ENCODE peak calls at places on chromosomes 16 and 17, in four cellular contexts. Q is MM.1S, L is cardiac muscle cell, A is body of pancreas. Z is an unnamed sample.

GRCh38 chr16:66604376-66605176 is at the start of gene CMTM3:
- DNase-seq in Q (peak; percentile 29), L (peak; percentile 73), A (peak; percentile 48), Z (no peak)

GRCh38 chr17:75392559-75392958 is 12.9 kb downstream of the GRB2 start:
- DNase-seq in Q (no peak), L (no peak), A (no peak), Z (no peak)

GRCh38 chr17:82963104-82963950 is 116.1 kb upstream of the METRNL start:
- DNase-seq in Q (no peak), L (peak; percentile 86), A (peak; percentile 67), Z (peak; percentile 51)

GRCh38 chr16:65281636-65282035 is 159.8 kb upstream of the CDH11 start:
- DNase-seq in Q (no peak), L (no peak), A (no peak), Z (no peak)

GRCh38 chr16:47734987-47735594 is 274.0 kb downstream of the PHKB start:
- DNase-seq in Q (no peak), L (no peak), A (peak; percentile 89), Z (no peak)

GRCh38 chr17:74176546-74177001 is 26.9 kb upstream of the RPL38 start:
- DNase-seq in Q (peak; percentile 37), L (peak; percentile 75), A (peak; percentile 65), Z (no peak)

GRCh38 chr16:10622036-10622921 is 41.9 kb upstream of the EMP2 start:
- DNase-seq in Q (no peak), L (no peak), A (no peak), Z (no peak)

GRCh38 chr17:49574283-49574892 is 1.3 kb upstream of the NXPH3 start:
- DNase-seq in Q (no peak), L (no peak), A (no peak), Z (no peak)

GRCh38 chr16:30369091-30369937 is 980 bp downstream of the TBC1D10B start:
- DNase-seq in Q (peak; percentile 26), L (no peak), A (no peak), Z (no peak)

GRCh38 chr17:53721101-53721500 is 101.6 kb upstream of the KIF2B start:
- DNase-seq in Q (no peak), L (no peak), A (no peak), Z (no peak)

GRCh38 chr17:57823469-57824401 is 26.1 kb downstream of the MRPS23 start:
- DNase-seq in Q (no peak), L (peak; percentile 52), A (no peak), Z (no peak)

GRCh38 chr17:67059372-67059771 is 15.0 kb downstream of the CACNG1 start:
- DNase-seq in Q (no peak), L (peak; percentile 15), A (no peak), Z (no peak)

GRCh38 chr16:88566158-88566557 is 4.0 kb upstream of the ZC3H18 start:
- DNase-seq in Q (no peak), L (peak; percentile 33), A (no peak), Z (peak; percentile 31)

GRCh38 chr17:34319087-34319486 is at the start of gene CCL8:
- DNase-seq in Q (no peak), L (peak; percentile 36), A (no peak), Z (no peak)

GRCh38 chr17:48577330-48577945 is 712 bp downstream of the HOXB4 start:
- DNase-seq in Q (no peak), L (no peak), A (no peak), Z (no peak)

GRCh38 chr17:60095830-60096229 is 17.1 kb upstream of the HEATR6 start:
- DNase-seq in Q (no peak), L (no peak), A (no peak), Z (no peak)

GRCh38 chr17:40841246-40841645 is 18.8 kb upstream of the KRT10 start:
- DNase-seq in Q (no peak), L (no peak), A (no peak), Z (no peak)

GRCh38 chr17:18851206-18851605 is 6.7 kb upstream of the PRPSAP2 start:
- DNase-seq in Q (no peak), L (no peak), A (no peak), Z (no peak)

GRCh38 chr17:41563607-41564006 is 8.3 kb downstream of the KRT9 start:
- DNase-seq in Q (no peak), L (no peak), A (no peak), Z (no peak)

GRCh38 chr17:491086-492014 is 138.7 kb upstream of the RPH3AL start:
- DNase-seq in Q (no peak), L (peak; percentile 73), A (peak; percentile 67), Z (no peak)

GRCh38 chr17:2398655-2399571 is 1.9 kb downstream of the MNT start:
- DNase-seq in Q (peak; percentile 43), L (peak; percentile 81), A (peak; percentile 64), Z (no peak)

GRCh38 chr17:49610883-49611584 is 35.4 kb downstream of the NXPH3 start:
- DNase-seq in Q (no peak), L (no peak), A (peak; percentile 63), Z (no peak)

GRCh38 chr16:70660672-70661350 is 14.5 kb downstream of the IL34 start:
- DNase-seq in Q (no peak), L (no peak), A (no peak), Z (no peak)

GRCh38 chr17:5099271-5099670 is 12.4 kb downstream of the ZNF232 start:
- DNase-seq in Q (no peak), L (no peak), A (no peak), Z (no peak)

GRCh38 chr17:80798595-80799552 is 192.8 kb upstream of the CHMP6 start:
- DNase-seq in Q (no peak), L (no peak), A (no peak), Z (no peak)

GRCh38 chr16:89167425-89167941 is 4.1 kb upstream of the CDH15 start:
- DNase-seq in Q (peak; percentile 34), L (peak; percentile 83), A (peak; percentile 86), Z (peak; percentile 26)

GRCh38 chr16:6204941-6205340 is 1107.3 kb upstream of the EEF2KMT start:
- DNase-seq in Q (no peak), L (no peak), A (no peak), Z (no peak)

GRCh38 chr16:67084345-67085028 is 25.3 kb upstream of the PHAF1 start:
- DNase-seq in Q (peak; percentile 47), L (peak; percentile 46), A (no peak), Z (no peak)

GRCh38 chr16:89805136-89805905 is 11.1 kb downstream of the FANCA start:
- DNase-seq in Q (no peak), L (no peak), A (no peak), Z (no peak)

GRCh38 chr16:72324578-72324977 is 152.6 kb upstream of the PMFBP1 start:
- DNase-seq in Q (no peak), L (no peak), A (no peak), Z (no peak)

GRCh38 chr16:5851583-5851982 is 754.0 kb upstream of the EEF2KMT start:
- DNase-seq in Q (peak; percentile 97), L (no peak), A (no peak), Z (no peak)

GRCh38 chr17:67335245-67335835 is 31.0 kb downstream of the PSMD12 start:
- DNase-seq in Q (no peak), L (no peak), A (no peak), Z (no peak)

GRCh38 chr16:75804368-75804767 is 78.1 kb upstream of the CPHXL start:
- DNase-seq in Q (no peak), L (no peak), A (no peak), Z (no peak)

GRCh38 chr16:66996324-66996982 is 8.1 kb downstream of the CES4A start:
- DNase-seq in Q (no peak), L (peak; percentile 83), A (peak; percentile 92), Z (no peak)

GRCh38 chr17:68184816-68185436 is 62.9 kb upstream of the AMZ2 start:
- DNase-seq in Q (peak; percentile 47), L (no peak), A (no peak), Z (no peak)

GRCh38 chr16:26791166-26791565 is 275.6 kb upstream of the C16orf82 start:
- DNase-seq in Q (no peak), L (no peak), A (no peak), Z (no peak)

DNA sequence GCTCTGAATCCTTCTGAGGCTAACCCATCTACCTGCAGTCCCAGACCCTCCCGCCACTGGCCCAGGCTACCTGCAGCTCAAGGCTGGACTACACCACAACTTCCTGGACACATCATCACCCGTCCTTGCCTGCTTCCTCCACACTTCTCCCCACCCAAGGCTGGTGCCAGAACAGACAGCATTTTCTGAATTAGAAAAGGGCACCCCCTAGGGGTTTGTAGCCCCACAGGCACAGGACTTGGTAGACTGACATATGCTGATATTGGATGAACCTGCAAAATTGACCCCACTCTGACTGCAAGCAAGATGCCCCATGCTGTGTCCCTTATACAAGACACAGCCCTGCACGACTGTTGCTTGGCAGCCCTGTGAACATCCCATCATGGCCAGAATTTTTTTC is 271.5 kb upstream of the C16orf82 start:
- DNase-seq in Q (no peak), L (no peak), A (no peak), Z (no peak)
- TF ChIP-seq CTCF in Q (peak; percentile 4), L (no peak), A (no peak), Z (no peak)

GRCh38 chr17:15946611-15947120 is 1.7 kb downstream of the ADORA2B start:
- DNase-seq in Q (no peak), L (peak; percentile 45), A (no peak), Z (no peak)
- H3K4me3 ChIP-seq in Q (no peak overlapping the region), L (no peak overlapping the region), A (no peak overlapping the region), Z (peak overlapping the region; percentile 78)

GRCh38 chr16:84907046-84907445 is 87.3 kb downstream of the CRISPLD2 start:
- DNase-seq in Q (no peak), L (no peak), A (no peak), Z (no peak)

GRCh38 chr16:84911490-84912216 is 91.9 kb downstream of the CRISPLD2 start:
- DNase-seq in Q (no peak), L (peak; percentile 72), A (no peak), Z (no peak)

GRCh38 chr16:84905965-84906460 is 86.2 kb downstream of the CRISPLD2 start:
- DNase-seq in Q (no peak), L (no peak), A (no peak), Z (no peak)

GRCh38 chr16:84909686-84910085 is 89.9 kb downstream of the CRISPLD2 start:
- DNase-seq in Q (no peak), L (no peak), A (no peak), Z (no peak)

GRCh38 chr16:84907575-84907974 is 87.8 kb downstream of the CRISPLD2 start:
- DNase-seq in Q (no peak), L (peak; percentile 88), A (peak; percentile 28), Z (no peak)
- TF ChIP-seq CTCF in Q (no peak), L (peak; percentile 17), A (no peak), Z (no peak)

GRCh38 chr17:39230361-39230760 is 4.6 kb upstream of the STAC2 start:
- DNase-seq in Q (no peak), L (no peak), A (no peak), Z (no peak)

GRCh38 chr17:39227364-39227919 is 1.7 kb upstream of the STAC2 start:
- DNase-seq in Q (no peak), L (no peak), A (no peak), Z (no peak)

GRCh38 chr17:39229274-39229913 is 3.6 kb upstream of the STAC2 start:
- DNase-seq in Q (no peak), L (peak; percentile 80), A (no peak), Z (no peak)

GRCh38 chr17:39231587-39232551 is 6.1 kb upstream of the STAC2 start:
- DNase-seq in Q (peak; percentile 46), L (peak; percentile 63), A (peak; percentile 41), Z (no peak)

DNA sequence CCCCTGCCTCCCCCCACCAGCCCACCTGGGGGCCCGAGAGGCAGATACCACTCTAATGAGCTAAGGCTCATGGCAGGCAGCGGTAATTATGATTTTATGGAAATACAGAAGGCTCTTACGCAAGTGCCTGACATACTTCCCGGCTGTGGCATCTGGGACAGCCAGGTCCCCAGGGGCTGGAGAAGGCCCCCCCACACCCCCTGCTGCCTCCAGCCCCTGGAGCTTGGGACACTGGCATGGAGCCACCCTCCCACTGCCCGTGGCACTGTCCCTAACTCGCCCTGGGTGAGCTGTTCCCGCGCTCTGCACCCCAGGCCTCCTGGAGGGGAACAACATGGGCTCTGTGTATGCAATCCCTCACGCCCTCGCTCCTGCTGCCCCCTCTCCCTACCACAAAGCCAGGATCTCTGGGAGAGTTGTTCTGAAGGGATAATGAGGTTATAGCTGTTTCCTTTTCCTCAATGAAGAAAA is 5.4 kb upstream of the STAC2 start:
- DNase-seq in Q (no peak), L (no peak), A (no peak), Z (no peak)
- H3K4me3 ChIP-seq in Q (no peak overlapping the region), L (no peak overlapping the region), A (no peak overlapping the region), Z (no peak overlapping the region)

Z was measured in HFF-Myc.